ENCODE peak calls at places on chromosome 2, in seven cellular contexts. M is suprapubic skin, S is H1, K is tibial nerve, I is uterus, D is HCT116, W is NB4. O is an unnamed sample.

GRCh38 chr2:217816396-217816869 is 186.4 kb downstream of the TNS1 start:
- DNase-seq in M (no peak), S (no peak), K (no peak), I (peak; percentile 81), D (no peak), W (peak; percentile 34), O (no peak)

GRCh38 chr2:190088917-190089316 is 26.4 kb upstream of the MSTN start:
- DNase-seq in M (no peak), S (no peak), K (no peak), I (peak; percentile 31), D (peak; percentile 72), W (peak; percentile 73), O (no peak)

GRCh38 chr2:215241791-215242305 is 70.0 kb upstream of the ATIC start:
- DNase-seq in M (no peak), S (no peak), K (no peak), I (no peak), D (no peak), W (no peak), O (no peak)

GRCh38 chr2:95313296-95314265 is 16.4 kb downstream of the KCNIP3 start:
- DNase-seq in M (no peak), S (no peak), K (no peak), I (no peak), D (no peak), W (no peak), O (no peak)

GRCh38 chr2:15561574-15562344 is 625 bp upstream of the NBAS start:
- DNase-seq in M (no peak), S (no peak), K (no peak), I (peak; percentile 40), D (no peak), W (no peak), O (no peak)

GRCh38 chr2:12455626-12456025 is 261.1 kb upstream of the TRIB2 start:
- DNase-seq in M (no peak), S (no peak), K (no peak), I (no peak), D (no peak), W (no peak), O (no peak)

GRCh38 chr2:23599691-23600090 is 214.7 kb downstream of the KLHL29 start:
- DNase-seq in M (no peak), S (no peak), K (no peak), I (no peak), D (no peak), W (no peak), O (no peak)

GRCh38 chr2:234548720-234549420 is 52.0 kb upstream of the ARL4C start:
- DNase-seq in M (no peak), S (peak; percentile 55), K (no peak), I (peak; percentile 18), D (no peak), W (no peak), O (no peak)

GRCh38 chr2:225340923-225341322 is 58.6 kb upstream of the NYAP2 start:
- DNase-seq in M (no peak), S (no peak), K (no peak), I (no peak), D (no peak), W (no peak), O (no peak)

GRCh38 chr2:68234405-68234804 is 17.9 kb downstream of the PPP3R1 start:
- DNase-seq in M (no peak), S (no peak), K (no peak), I (no peak), D (no peak), W (no peak), O (no peak)

GRCh38 chr2:58039170-58039611 is 7.4 kb upstream of the VRK2 start:
- DNase-seq in M (no peak), S (no peak), K (no peak), I (no peak), D (no peak), W (peak; percentile 67), O (no peak)

GRCh38 chr2:65820454-65820853 is 388.1 kb upstream of the SPRED2 start:
- DNase-seq in M (no peak), S (no peak), K (no peak), I (no peak), D (no peak), W (no peak), O (no peak)

GRCh38 chr2:181007086-181007837 is 26.9 kb downstream of the UBE2E3 start:
- DNase-seq in M (no peak), S (no peak), K (no peak), I (no peak), D (no peak), W (no peak), O (no peak)

GRCh38 chr2:43513216-43513615 is 82.6 kb downstream of the THADA start:
- DNase-seq in M (no peak), S (no peak), K (no peak), I (no peak), D (no peak), W (no peak), O (no peak)

GRCh38 chr2:192190474-192190873 is 4.3 kb downstream of the TMEFF2 start:
- DNase-seq in M (no peak), S (no peak), K (no peak), I (no peak), D (peak; percentile 10), W (peak; percentile 25), O (no peak)

GRCh38 chr2:240250985-240251847 is 110.8 kb upstream of the OTOS start:
- DNase-seq in M (peak; percentile 90), S (no peak), K (peak; percentile 90), I (peak; percentile 93), D (peak; percentile 77), W (peak; percentile 74), O (no peak)
- TF ChIP-seq POLR2A in M (no peak), S (no peak), K (no peak), I (peak; percentile 39), D (no peak), W (no peak), O (no peak)

GRCh38 chr2:47339745-47340541 is 63.0 kb upstream of the MSH2 start:
- DNase-seq in M (no peak), S (no peak), K (no peak), I (no peak), D (peak; percentile 92), W (peak; percentile 74), O (no peak)

GRCh38 chr2:47346669-47347068 is 56.3 kb upstream of the MSH2 start:
- DNase-seq in M (no peak), S (no peak), K (no peak), I (no peak), D (no peak), W (no peak), O (no peak)

GRCh38 chr2:47345584-47345913 is 57.4 kb upstream of the MSH2 start:
- DNase-seq in M (no peak), S (no peak), K (no peak), I (no peak), D (no peak), W (no peak), O (no peak)

GRCh38 chr2:47346107-47346506 is 56.8 kb upstream of the MSH2 start:
- DNase-seq in M (no peak), S (no peak), K (no peak), I (no peak), D (no peak), W (no peak), O (no peak)

DNA sequence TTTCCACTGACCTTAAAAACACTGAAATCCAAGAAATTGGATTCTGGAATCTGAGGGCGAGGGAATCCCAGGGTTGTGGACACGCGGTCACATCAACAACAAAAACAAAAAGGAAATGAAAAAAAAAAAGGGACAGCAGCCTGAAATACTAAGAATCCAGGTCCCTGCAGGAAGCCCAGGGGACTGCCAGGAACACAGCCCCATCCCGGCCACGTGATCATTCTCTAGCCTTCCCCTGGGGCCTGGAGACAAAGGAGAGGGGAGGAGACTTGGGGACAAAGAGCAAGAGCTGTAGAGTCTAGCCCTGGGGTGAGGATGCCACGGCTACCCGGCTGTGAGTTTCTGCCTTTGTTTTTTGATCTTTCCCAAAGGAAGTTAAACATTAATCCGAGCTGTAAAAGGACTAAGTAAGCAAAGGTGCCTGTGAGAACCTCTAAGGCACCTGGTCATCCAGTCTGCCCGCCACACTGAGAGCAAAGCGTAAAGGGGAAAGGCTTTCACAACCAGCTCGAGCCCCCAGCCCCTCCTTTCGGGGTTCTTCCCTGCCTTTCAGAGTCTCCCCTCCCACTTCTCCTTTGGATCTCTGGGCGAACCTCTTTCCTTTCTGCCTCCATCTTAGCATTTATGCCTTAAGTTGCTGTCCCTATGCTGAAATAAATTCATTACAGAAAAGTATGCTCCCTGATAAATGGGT is 57.9 kb upstream of the MSH2 start:
- DNase-seq in M (peak; percentile 84), S (peak; percentile 85), K (no peak), I (peak; percentile 29), D (peak; percentile 86), W (no peak), O (no peak)
- TF ChIP-seq POLR2A in M (no peak), S (peak; percentile 96), K (no peak), I (no peak), D (peak; percentile 50), W (no peak), O (no peak)

GRCh38 chr2:73071452-73072399 is at the start of gene SFXN5:
- DNase-seq in M (peak; percentile 98), S (peak; percentile 94), K (peak; percentile 92), I (peak; percentile 94), D (peak; percentile 76), W (peak; percentile 94), O (peak; percentile 83)
- TF ChIP-seq POLR2A in M (no peak), S (no peak), K (peak; percentile 49), I (no peak), D (peak; percentile 16), W (peak; percentile 39), O (no peak)

GRCh38 chr2:200814917-200815316 is 3.2 kb downstream of the BZW1 start:
- DNase-seq in M (no peak), S (no peak), K (no peak), I (no peak), D (no peak), W (peak; percentile 47), O (no peak)

GRCh38 chr2:200811336-200812121 is at the start of gene BZW1:
- DNase-seq in M (peak; percentile 98), S (peak; percentile 95), K (peak; percentile 91), I (peak; percentile 97), D (peak; percentile 92), W (peak; percentile 99), O (peak; percentile 85)

GRCh38 chr2:200810967-200811335 is 759 bp upstream of the BZW1 start:
- DNase-seq in M (no peak), S (no peak), K (peak; percentile 24), I (no peak), D (no peak), W (no peak), O (no peak)

GRCh38 chr2:200812122-200813022 is 662 bp downstream of the BZW1 start:
- DNase-seq in M (peak; percentile 87), S (peak; percentile 71), K (peak; percentile 52), I (peak; percentile 61), D (peak; percentile 15), W (peak; percentile 87), O (peak; percentile 22)

GRCh38 chr2:200814276-200814815 is 2.6 kb downstream of the BZW1 start:
- DNase-seq in M (no peak), S (no peak), K (no peak), I (no peak), D (no peak), W (no peak), O (no peak)
- TF ChIP-seq POLR2A in M (no peak), S (no peak), K (no peak), I (no peak), D (no peak), W (no peak), O (no peak)